ENCODE peak calls at places on chromosomes 2 and 18, in eight cellular contexts. U is WTC11, P is pancreas, T is RWPE1, W is AG09309, E is heart right ventricle, Z is foreskin keratinocyte, B is B cell. O is an unnamed sample.
A peak's percentile ranks its signal among the peaks of the same experiment; 100 is the strongest.

GRCh38 chr2:241980193-241980592 is 110.7 kb downstream of the RTP5 start:
- DNase-seq in P (no peak), T (no peak), W (no peak), Z (no peak), B (no peak), U (no peak), E (no peak), O (no peak)

GRCh38 chr2:133286326-133286922 is 281.8 kb downstream of the NCKAP5 start:
- DNase-seq in B (no peak), P (no peak), E (no peak), W (peak; percentile 77), U (no peak), Z (peak; percentile 20), T (no peak), O (no peak)

GRCh38 chr18:27033722-27034121 is 151.4 kb downstream of the CHST9 start:
- DNase-seq in W (no peak), Z (no peak), P (no peak), B (no peak), E (no peak), T (no peak), U (no peak), O (no peak)

GRCh38 chr2:233443511-233444183 is 89.4 kb downstream of the DGKD start:
- DNase-seq in Z (peak; percentile 53), E (peak; percentile 84), P (peak; percentile 63), T (peak; percentile 88), W (peak; percentile 59), B (peak; percentile 83), U (peak; percentile 80), O (peak; percentile 65)

GRCh38 chr2:148338544-148338943 is 306.0 kb upstream of the EPC2 start:
- DNase-seq in P (no peak), Z (peak; percentile 69), W (peak; percentile 8), B (no peak), E (no peak), T (peak; percentile 54), U (no peak), O (peak; percentile 1)

GRCh38 chr2:240528406-240529040 is 29.3 kb downstream of the ANKMY1 start:
- DNase-seq in U (no peak), W (no peak), T (no peak), P (no peak), E (no peak), Z (no peak), B (no peak), O (no peak)

GRCh38 chr2:240611601-240612210 is 13.6 kb upstream of the GPR35 start:
- DNase-seq in P (no peak), Z (no peak), E (no peak), B (no peak), T (no peak), U (no peak), W (no peak), O (no peak)

GRCh38 chr2:240163844-240164574 is 23.6 kb upstream of the OTOS start:
- DNase-seq in T (no peak), B (no peak), Z (no peak), E (no peak), P (no peak), U (no peak), W (no peak), O (no peak)

GRCh38 chr2:196703660-196704209 is 64.2 kb downstream of the CCDC150 start:
- DNase-seq in P (no peak), E (no peak), Z (peak; percentile 53), W (no peak), B (no peak), U (no peak), T (no peak), O (no peak)

GRCh38 chr18:61606068-61606660 is 272.9 kb downstream of the CDH20 start:
- DNase-seq in W (no peak), B (no peak), E (peak; percentile 46), P (no peak), Z (peak; percentile 26), U (peak; percentile 48), T (peak; percentile 36), O (no peak)

GRCh38 chr2:35428548-35428947 is 927.0 kb upstream of the CRIM1 start:
- DNase-seq in B (no peak), T (peak; percentile 1), Z (no peak), P (no peak), U (peak; percentile 78), W (no peak), E (no peak), O (no peak)
- TF ChIP-seq CTCF in B (peak; percentile 16), T (peak; percentile 27), Z (peak; percentile 54), P (no peak), U (peak; percentile 36), W (peak; percentile 29), E (peak; percentile 31), O (no peak)

DNA sequence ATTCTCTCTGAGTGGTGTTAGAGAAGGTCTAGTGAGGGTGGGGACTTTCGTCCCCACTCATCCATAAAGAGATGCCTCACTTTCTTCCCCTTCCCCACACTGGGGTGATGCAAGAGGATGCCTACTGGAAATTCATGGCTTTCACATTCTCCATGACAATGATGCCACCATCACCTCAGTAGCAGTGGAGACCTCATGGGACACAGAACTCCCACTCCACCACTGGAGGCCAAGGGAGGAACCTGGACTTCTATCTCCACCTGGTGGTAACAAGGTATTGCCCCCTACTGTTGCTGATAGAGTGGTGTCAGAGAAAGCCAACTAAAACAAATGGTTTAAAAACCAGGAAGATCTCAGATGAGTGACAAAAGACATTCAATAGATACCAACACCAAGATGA is 110.9 kb downstream of the INHBB start:
- DNase-seq in B (no peak), P (no peak), E (no peak), Z (no peak), T (no peak), W (no peak), U (no peak), O (no peak)
- TF ChIP-seq CTCF in B (no peak), P (no peak), E (no peak), Z (peak; percentile 35), T (no peak), W (no peak), U (peak; percentile 41), O (no peak)

GRCh38 chr2:3179208-3179607 is 198.4 kb downstream of the EIPR1 start:
- DNase-seq in P (no peak), E (no peak), T (no peak), B (no peak), W (no peak), Z (no peak), U (peak; percentile 68), O (no peak)
- TF ChIP-seq CTCF in P (no peak), E (no peak), T (no peak), B (no peak), W (no peak), Z (peak; percentile 39), U (peak; percentile 32), O (no peak)

DNA sequence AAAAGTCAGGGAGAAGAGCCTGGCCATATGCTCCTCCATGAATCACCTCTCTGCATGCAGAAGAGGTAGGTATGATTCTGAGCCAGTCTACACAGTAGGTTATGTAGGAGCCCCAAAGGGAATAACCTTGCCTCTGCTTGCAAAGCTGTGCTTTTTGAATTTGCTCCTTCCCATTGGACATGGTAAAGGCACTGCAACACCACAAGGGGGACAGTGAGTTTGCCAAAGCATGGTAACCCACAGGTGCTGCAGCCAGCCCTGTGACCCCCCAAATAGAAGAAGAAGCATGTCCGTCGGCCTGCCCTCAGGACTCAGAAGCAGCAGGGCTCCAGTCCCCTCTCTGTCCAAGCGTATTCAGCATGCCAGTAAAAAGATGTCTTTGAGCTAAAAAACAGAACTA is 51.0 kb upstream of the BCL2L11 start:
- DNase-seq in T (no peak), W (no peak), B (no peak), Z (no peak), E (no peak), P (no peak), U (no peak), O (no peak)
- TF ChIP-seq CTCF in T (no peak), W (no peak), B (no peak), Z (peak; percentile 23), E (no peak), P (no peak), U (peak; percentile 26), O (no peak)

O was measured in AG09319.